ENCODE peak calls at places on chromosome 5, in seven cellular contexts. V is testis, L is RWPE2, A is pancreas, W is mesothelial cell of epicardium, Y is WTC11, Z is neural crest cell. D is an unnamed sample.

GRCh38 chr5:146188358-146188757 is 5.9 kb upstream of the LARS1 start:
- DNase-seq in Z (no peak), A (no peak), V (no peak), W (no peak), Y (no peak), L (no peak), D (no peak)

GRCh38 chr5:103993028-103993427 is 430.4 kb upstream of the NUDT12 start:
- DNase-seq in W (no peak), Z (no peak), A (no peak), L (no peak), Y (no peak), V (no peak), D (no peak)

GRCh38 chr5:129836321-129836720 is 67.9 kb upstream of the CHSY3 start:
- DNase-seq in Y (no peak), L (no peak), V (no peak), W (no peak), Z (no peak), A (no peak), D (no peak)

GRCh38 chr5:33892419-33893151 is 795 bp upstream of the ADAMTS12 start:
- DNase-seq in W (peak), Y (no peak), V (peak), A (peak), Z (no peak), L (peak), D (no peak)

GRCh38 chr5:149641000-149641576 is 59.8 kb downstream of the ARHGEF37 start:
- DNase-seq in Y (no peak), L (no peak), V (peak), A (no peak), Z (no peak), W (no peak), D (no peak)

GRCh38 chr5:100840769-100841168 is 62.3 kb downstream of the ST8SIA4 start:
- DNase-seq in W (no peak), A (no peak), Z (no peak), L (no peak), Y (no peak), V (no peak), D (no peak)

GRCh38 chr5:124156408-124157027 is 589.9 kb downstream of the ZNF608 start:
- DNase-seq in W (no peak), Z (no peak), Y (no peak), L (no peak), V (no peak), A (no peak), D (no peak)

GRCh38 chr5:93794954-93795353 is 53.6 kb upstream of the POU5F2 start:
- DNase-seq in V (no peak), A (no peak), L (no peak), W (no peak), Z (no peak), Y (no peak), D (no peak)

GRCh38 chr5:142779163-142779562 is 9.0 kb downstream of the ARHGAP26 start:
- DNase-seq in W (no peak), Z (no peak), Y (no peak), L (no peak), A (no peak), V (no peak), D (no peak)

GRCh38 chr5:121624035-121624434 is 227.6 kb upstream of the FTMT start:
- DNase-seq in V (no peak), Z (no peak), A (no peak), Y (no peak), L (no peak), W (no peak), D (no peak)

GRCh38 chr5:10667431-10668057 is 93.5 kb downstream of the DAP start:
- DNase-seq in V (no peak), L (no peak), Z (no peak), Y (no peak), A (no peak), W (no peak), D (no peak)

GRCh38 chr5:36878421-36879088 is 2.0 kb downstream of the NIPBL start:
- DNase-seq in L (no peak), A (no peak), V (peak), Z (peak), W (no peak), Y (peak), D (no peak)

GRCh38 chr5:172336666-172337310 is 53.2 kb upstream of the UBTD2 start:
- DNase-seq in V (no peak), L (no peak), Z (no peak), W (no peak), A (no peak), Y (no peak), D (no peak)

DNA sequence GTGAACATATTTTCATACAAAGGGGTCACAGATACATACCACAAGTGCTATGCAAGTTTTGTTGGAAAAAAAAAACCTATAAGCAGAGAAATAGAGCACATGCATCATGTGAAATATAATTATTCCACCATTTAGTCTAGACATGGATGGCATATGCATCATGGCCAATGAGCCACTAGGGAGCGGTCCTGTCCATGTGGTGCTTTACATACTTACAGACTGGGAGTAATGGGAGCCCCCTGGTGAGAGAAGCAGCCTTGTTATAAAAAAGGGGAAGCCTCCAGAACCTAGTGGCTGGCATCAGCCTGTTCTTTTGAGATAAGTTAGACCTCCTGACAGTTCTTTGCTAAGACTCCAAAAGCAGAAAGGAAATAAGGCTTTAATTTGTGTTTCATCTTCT is 1524.1 kb downstream of the MAT2B start:
- DNase-seq in A (no peak), V (peak), Y (peak), W (no peak), L (no peak), Z (no peak), D (no peak)
- TF ChIP-seq CTCF in A (no peak), V (peak), Y (peak), W (no peak), L (peak), Z (peak), D (peak)

GRCh38 chr5:115736004-115736689 is 80.3 kb downstream of the CDO1 start:
- DNase-seq in V (no peak), A (no peak), Y (no peak), W (no peak), Z (no peak), L (no peak), D (no peak)

GRCh38 chr5:115736690-115737005 is 79.8 kb downstream of the CDO1 start:
- DNase-seq in W (no peak), V (no peak), Z (no peak), L (no peak), A (no peak), Y (no peak), D (no peak)

GRCh38 chr5:115732026-115732425 is 84.4 kb downstream of the CDO1 start:
- DNase-seq in W (no peak), Y (no peak), A (no peak), L (no peak), Z (no peak), V (no peak), D (no peak)

GRCh38 chr5:115735108-115735998 is 81.1 kb downstream of the CDO1 start:
- DNase-seq in Y (no peak), L (no peak), A (no peak), Z (no peak), V (no peak), W (no peak), D (no peak)

DNA sequence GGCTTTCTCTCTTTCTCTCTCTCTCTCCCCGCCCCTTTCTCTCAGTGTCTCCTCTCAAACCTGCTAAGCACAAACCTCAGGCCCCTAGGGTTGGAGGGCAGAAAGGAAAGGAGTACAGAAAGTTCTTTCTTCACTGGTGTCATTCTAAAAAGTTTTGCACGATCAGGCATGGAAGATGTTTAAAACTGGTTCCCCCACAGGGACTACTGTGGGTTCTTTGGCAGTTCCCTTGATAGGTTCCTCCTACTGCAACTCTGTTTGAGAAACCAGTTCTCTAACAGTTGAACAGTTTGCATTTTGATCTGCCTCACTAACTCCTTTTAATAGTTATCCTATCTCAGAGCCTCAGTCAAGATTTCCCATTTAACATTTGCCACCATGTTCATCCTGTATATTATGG is 82.9 kb downstream of the CDO1 start:
- DNase-seq in Z (no peak), W (no peak), A (no peak), L (no peak), Y (no peak), V (no peak), D (no peak)
- TF ChIP-seq CTCF in Z (no peak), W (no peak), A (no peak), L (no peak), Y (no peak), V (no peak), D (no peak)

DNA sequence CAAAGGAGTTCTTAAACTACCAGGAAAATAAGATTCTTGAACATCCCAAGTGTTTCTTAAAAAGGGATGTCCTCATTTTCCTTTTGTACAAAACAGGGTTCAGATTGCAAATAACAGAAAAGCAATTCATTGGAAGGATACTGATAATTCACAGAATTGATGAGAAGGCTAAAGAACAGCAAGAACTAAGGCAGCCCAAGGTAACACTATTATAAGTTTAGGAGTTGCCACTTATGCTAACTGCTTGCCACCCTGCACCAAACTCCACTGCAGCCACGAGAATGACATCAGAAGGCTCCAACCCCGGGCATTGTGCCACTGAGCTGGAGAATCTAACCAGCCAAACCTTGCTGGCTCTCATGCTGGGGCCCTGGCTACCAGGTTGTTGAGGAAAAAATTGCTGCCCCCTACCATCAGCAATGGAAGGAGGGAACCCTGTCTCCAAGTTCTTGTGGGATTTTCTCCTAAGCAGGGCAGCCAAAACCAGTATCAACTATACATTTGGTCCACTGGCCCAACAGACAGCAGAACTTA is 123.4 kb downstream of the ARL15 start:
- DNase-seq in W (no peak), Z (no peak), Y (no peak), V (peak), A (no peak), L (no peak), D (no peak)
- TF ChIP-seq CTCF in W (no peak), Z (no peak), Y (no peak), V (no peak), A (no peak), L (no peak), D (no peak)

GRCh38 chr5:105506692-105507277 is 1944.2 kb upstream of the NUDT12 start:
- DNase-seq in Z (no peak), V (peak), W (no peak), L (no peak), A (no peak), Y (peak), D (no peak)
- TF ChIP-seq CTCF in Z (peak), V (peak), W (no peak), L (peak), A (no peak), Y (peak), D (no peak)

D was measured in esophagus muscularis mucosa.